ENCODE peak calls at places on chromosomes 2 and 18, in nine cellular contexts. I, D, O, W, V, G, J, R and E are unnamed samples.

GRCh38 chr18:31245820-31246219 is 72.1 kb upstream of the DSG1 start:
- DNase-seq in J (no peak), O (no peak), W (no peak), G (no peak), I (no peak), D (no peak), R (no peak), V (peak; percentile 8), E (no peak)

GRCh38 chr2:71702971-71703898 is 249.9 kb downstream of the DYSF start:
- DNase-seq in I (no peak), G (no peak), D (no peak), R (no peak), V (no peak), J (no peak), O (no peak), W (no peak), E (no peak)

GRCh38 chr2:200735061-200735460 is 76.6 kb upstream of the BZW1 start:
- DNase-seq in G (peak; percentile 38), R (no peak), O (no peak), V (no peak), W (no peak), I (no peak), J (no peak), D (no peak), E (no peak)

GRCh38 chr2:4827836-4828235 is 864.3 kb upstream of the SOX11 start:
- DNase-seq in V (no peak), I (no peak), D (no peak), G (no peak), J (no peak), W (no peak), R (no peak), O (no peak), E (no peak)

GRCh38 chr2:86301010-86301409 is 36.4 kb downstream of the REEP1 start:
- DNase-seq in V (no peak), D (no peak), R (no peak), W (no peak), J (no peak), I (no peak), G (peak; percentile 6), O (no peak), E (no peak)

GRCh38 chr18:69267895-69268294 is 132.8 kb upstream of the DOK6 start:
- DNase-seq in J (no peak), G (no peak), I (no peak), O (no peak), V (no peak), W (no peak), D (no peak), R (no peak), E (no peak)

GRCh38 chr18:8987250-8987649 is 115.2 kb upstream of the NDUFV2 start:
- DNase-seq in J (no peak), W (peak; percentile 25), D (no peak), V (no peak), O (no peak), G (peak; percentile 59), R (peak; percentile 39), I (no peak), E (no peak)

GRCh38 chr18:66510357-66511027 is 93.4 kb downstream of the CDH19 start:
- DNase-seq in J (no peak), R (no peak), W (no peak), I (no peak), O (no peak), D (no peak), V (no peak), G (peak; percentile 20), E (no peak)

GRCh38 chr2:115374981-115375380 is 932.5 kb downstream of the DPP10 start:
- DNase-seq in J (no peak), G (no peak), O (no peak), V (no peak), I (no peak), W (no peak), R (no peak), D (no peak), E (no peak)